ENCODE peak calls at places on chromosomes 3 and 15, in eight cellular contexts. D, A, V, Y, C, W, H and M are unnamed samples.

GRCh38 chr3:108500728-108501127 is 9.7 kb downstream of the MYH15 start:
- DNase-seq in D (no peak), H (peak; percentile 24), A (no peak), W (no peak), V (no peak), Y (no peak), C (no peak), M (no peak)

GRCh38 chr3:113193719-113194118 is 17.6 kb upstream of the BOC start:
- DNase-seq in A (no peak), W (no peak), H (no peak), C (no peak), V (no peak), Y (no peak), D (no peak), M (no peak)

GRCh38 chr3:150184426-150185071 is 213.9 kb upstream of the PFN2 start:
- DNase-seq in V (no peak), A (peak; percentile 36), H (peak; percentile 14), Y (no peak), D (peak; percentile 13), W (peak; percentile 33), C (no peak), M (no peak)

GRCh38 chr3:152260026-152260425 is 8.7 kb upstream of the MBNL1 start:
- DNase-seq in Y (no peak), W (no peak), A (no peak), V (no peak), D (peak; percentile 57), C (no peak), H (no peak), M (no peak)

GRCh38 chr3:183253961-183254815 is 1.1 kb downstream of the B3GNT5 start:
- DNase-seq in H (no peak), D (peak; percentile 44), C (no peak), A (peak; percentile 37), Y (peak; percentile 51), V (no peak), W (peak; percentile 50), M (no peak)

GRCh38 chr3:116561529-116561928 is 116.2 kb upstream of the LSAMP start:
- DNase-seq in A (no peak), D (no peak), W (no peak), Y (no peak), H (no peak), C (no peak), V (no peak), M (no peak)

GRCh38 chr15:72033285-72033684 is 84.7 kb downstream of the MYO9A start:
- DNase-seq in Y (no peak), D (no peak), A (no peak), C (no peak), V (no peak), W (no peak), H (no peak), M (no peak)

GRCh38 chr3:16841354-16841753 is 43.4 kb upstream of the PLCL2 start:
- DNase-seq in V (no peak), A (no peak), C (no peak), Y (no peak), D (no peak), H (no peak), W (no peak), M (no peak)

GRCh38 chr3:17745894-17746293 is 3.5 kb upstream of the TBC1D5 start:
- DNase-seq in D (no peak), A (no peak), H (no peak), W (no peak), C (no peak), V (no peak), Y (no peak), M (no peak)

GRCh38 chr3:170768334-170768801 is 101.6 kb downstream of the RPL22L1 start:
- DNase-seq in V (no peak), W (no peak), D (peak; percentile 69), H (peak; percentile 56), C (no peak), A (no peak), Y (no peak), M (peak; percentile 35)

GRCh38 chr3:146125946-146126345 is 35.0 kb downstream of the PLOD2 start:
- DNase-seq in C (no peak), V (no peak), D (peak; percentile 96), H (peak; percentile 94), A (peak; percentile 75), W (peak; percentile 95), Y (no peak), M (peak; percentile 95)

GRCh38 chr3:161222662-161223061 is 1.6 kb downstream of the NMD3 start:
- DNase-seq in Y (no peak), A (no peak), V (no peak), C (no peak), W (peak; percentile 54), D (peak; percentile 65), H (peak; percentile 57), M (peak; percentile 50)

GRCh38 chr3:61438253-61439115 is 122.9 kb upstream of the PTPRG start:
- DNase-seq in A (no peak), V (no peak), Y (no peak), W (no peak), C (no peak), H (no peak), D (no peak), M (no peak)

GRCh38 chr15:71444866-71445590 is 329.8 kb downstream of the THSD4 start:
- DNase-seq in W (no peak), Y (no peak), A (peak; percentile 92), V (no peak), C (no peak), H (no peak), D (peak; percentile 74), M (no peak)

GRCh38 chr15:40045572-40046217 is 6.7 kb upstream of the SRP14 start:
- DNase-seq in C (no peak), V (no peak), H (no peak), Y (no peak), D (no peak), W (no peak), A (no peak), M (no peak)

GRCh38 chr15:90225504-90226234 is 8.1 kb downstream of the CIB1 start:
- DNase-seq in V (no peak), D (no peak), H (no peak), C (no peak), Y (no peak), W (no peak), A (no peak), M (no peak)

GRCh38 chr15:54564142-54564541 is 585.9 kb downstream of the UNC13C start:
- DNase-seq in W (no peak), D (no peak), C (no peak), Y (no peak), H (no peak), V (no peak), A (no peak), M (no peak)

GRCh38 chr3:128650096-128651050 is at the start of gene RPN1:
- DNase-seq in W (peak; percentile 96), C (peak; percentile 96), H (peak; percentile 94), A (peak; percentile 90), V (peak; percentile 57), Y (peak; percentile 97), D (peak; percentile 94), M (peak; percentile 89)

GRCh38 chr15:91127236-91127914 is 27.3 kb downstream of the SV2B start:
- DNase-seq in H (no peak), Y (no peak), V (no peak), A (no peak), D (no peak), C (no peak), W (no peak), M (no peak)

DNA sequence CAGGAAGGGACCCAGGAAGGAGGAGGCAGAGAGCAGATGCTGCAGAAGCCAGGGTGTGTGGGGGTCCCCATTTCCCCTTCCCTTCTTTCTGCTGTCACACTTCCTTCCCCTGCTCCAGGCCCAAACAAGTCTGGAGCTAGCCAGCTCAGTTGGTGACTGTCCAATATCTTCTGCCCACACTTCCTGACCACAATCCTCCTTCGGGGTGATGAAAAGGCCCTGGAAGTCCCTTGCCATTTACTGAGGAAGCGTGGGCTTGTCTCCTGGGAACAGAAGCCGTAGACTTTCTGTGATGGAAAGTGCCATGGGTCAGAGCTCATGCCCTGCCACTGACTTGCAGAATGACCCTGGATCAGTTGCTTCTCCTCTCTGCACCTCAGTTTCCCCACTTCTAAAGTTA is 39.0 kb downstream of the ANAPC13 start:
- DNase-seq in V (no peak), Y (no peak), D (peak; percentile 79), A (no peak), C (no peak), H (peak; percentile 85), W (peak; percentile 66), M (no peak)
- TF ChIP-seq CTCF in V (no peak), Y (no peak), D (no peak), A (no peak), C (no peak), H (no peak), W (no peak), M (no peak)

GRCh38 chr3:185824051-185824466 is 783 bp downstream of the IGF2BP2 start:
- DNase-seq in D (no peak), V (no peak), Y (peak; percentile 25), C (no peak), A (no peak), H (peak; percentile 12), W (no peak), M (no peak)
- H3K4me3 ChIP-seq in D (peak overlapping the region; percentile 85), V (peak overlapping the region; percentile 99), Y (peak overlapping the region; percentile 56), C (peak overlapping the region; percentile 35), A (peak overlapping the region; percentile 91), H (peak overlapping the region; percentile 89), W (peak overlapping the region; percentile 87), M (peak overlapping the region; percentile 86)

DNA sequence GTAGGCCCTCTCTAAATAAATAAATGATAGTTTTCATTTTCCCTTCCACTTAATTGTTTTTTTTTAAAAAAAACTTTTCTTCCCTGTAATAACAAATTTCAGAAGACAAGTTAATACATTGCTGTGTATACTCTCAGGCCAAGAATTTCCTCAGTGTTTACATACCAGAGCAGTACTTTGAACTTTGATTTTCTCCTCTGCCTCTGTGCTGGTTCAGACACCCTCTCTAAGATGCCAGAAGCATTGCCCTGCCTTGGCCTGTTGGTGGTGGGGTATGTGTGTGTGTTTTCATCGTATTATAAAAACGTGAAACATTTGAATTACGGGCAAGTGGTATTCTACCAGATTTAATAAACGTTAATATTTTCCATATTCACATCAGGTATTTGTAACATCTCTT is 70.1 kb downstream of the SMAD3 start:
- DNase-seq in C (no peak), A (peak; percentile 90), D (peak; percentile 78), H (peak; percentile 84), Y (no peak), W (peak; percentile 56), V (no peak), M (no peak)
- TF ChIP-seq CTCF in C (no peak), A (peak; percentile 31), D (peak; percentile 25), H (peak; percentile 45), Y (no peak), W (no peak), V (no peak), M (peak; percentile 22)

DNA sequence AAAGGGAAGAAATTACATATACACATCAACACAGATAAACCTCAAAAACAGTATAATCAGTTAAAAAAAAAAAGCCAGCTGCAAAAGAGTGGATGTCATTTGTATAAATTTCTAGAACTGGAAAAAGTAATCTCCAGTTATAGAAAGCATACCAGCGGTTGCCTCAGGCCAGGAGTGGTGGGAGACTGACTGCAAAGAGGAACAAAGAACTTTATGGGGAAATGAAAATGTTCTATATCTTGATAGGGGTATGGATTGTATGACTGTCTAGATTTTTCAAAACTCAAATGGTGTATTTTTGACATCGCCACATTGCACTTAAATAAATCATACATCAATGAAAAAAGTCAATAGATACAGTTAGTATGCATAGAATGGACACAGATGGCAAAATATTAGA is 241.6 kb downstream of the SCAPER start:
- DNase-seq in D (no peak), A (no peak), C (no peak), Y (no peak), V (no peak), H (no peak), W (no peak), M (no peak)
- H3K4me3 ChIP-seq in D (no peak overlapping the region), A (no peak overlapping the region), C (no peak overlapping the region), Y (no peak overlapping the region), V (no peak overlapping the region), H (no peak overlapping the region), W (no peak overlapping the region), M (no peak overlapping the region)